ENCODE peak calls at places on chromosomes 2 and 18, in six cellular contexts. One of them, this sample, is unnamed.

GRCh38 chr2:197707316-197708213 is 2.4 kb downstream of the MARS2 start:
- DNase-seq in sigmoid colon: no peak
- DNase-seq in RWPE1: peak
- DNase-seq in effector memory CD4-positive, alpha-beta T cell: no peak
- DNase-seq in CD8-positive, alpha-beta T cell: no peak
- DNase-seq in neuronal stem cell: no peak
- DNase-seq in this sample: no peak

GRCh38 chr2:176872406-176872805 is 340.2 kb upstream of the HNRNPA3 start:
- DNase-seq in sigmoid colon: no peak
- DNase-seq in RWPE1: no peak
- DNase-seq in effector memory CD4-positive, alpha-beta T cell: no peak
- DNase-seq in CD8-positive, alpha-beta T cell: no peak
- DNase-seq in neuronal stem cell: no peak
- DNase-seq in this sample: no peak

GRCh38 chr2:10359731-10360329 is 57.1 kb downstream of the HPCAL1 start:
- DNase-seq in sigmoid colon: no peak
- DNase-seq in RWPE1: no peak
- DNase-seq in effector memory CD4-positive, alpha-beta T cell: no peak
- DNase-seq in CD8-positive, alpha-beta T cell: no peak
- DNase-seq in neuronal stem cell: no peak
- DNase-seq in this sample: no peak

GRCh38 chr2:86393521-86394490 is 47.4 kb upstream of the KDM3A start:
- DNase-seq in sigmoid colon: no peak
- DNase-seq in RWPE1: peak
- DNase-seq in effector memory CD4-positive, alpha-beta T cell: no peak
- DNase-seq in CD8-positive, alpha-beta T cell: no peak
- DNase-seq in neuronal stem cell: no peak
- DNase-seq in this sample: no peak

GRCh38 chr2:158740591-158740990 is 54.5 kb upstream of the DAPL1 start:
- DNase-seq in sigmoid colon: no peak
- DNase-seq in RWPE1: no peak
- DNase-seq in effector memory CD4-positive, alpha-beta T cell: no peak
- DNase-seq in CD8-positive, alpha-beta T cell: no peak
- DNase-seq in neuronal stem cell: no peak
- DNase-seq in this sample: no peak

GRCh38 chr2:143397886-143398614 is 268.8 kb downstream of the ARHGAP15 start:
- DNase-seq in sigmoid colon: no peak
- DNase-seq in RWPE1: peak
- DNase-seq in effector memory CD4-positive, alpha-beta T cell: no peak
- DNase-seq in CD8-positive, alpha-beta T cell: no peak
- DNase-seq in neuronal stem cell: no peak
- DNase-seq in this sample: no peak

GRCh38 chr18:29840101-29840500 is 1202.4 kb downstream of the DSC3 start:
- DNase-seq in sigmoid colon: no peak
- DNase-seq in RWPE1: peak
- DNase-seq in effector memory CD4-positive, alpha-beta T cell: no peak
- DNase-seq in CD8-positive, alpha-beta T cell: no peak
- DNase-seq in neuronal stem cell: no peak
- DNase-seq in this sample: no peak

GRCh38 chr18:54351186-54351585 is 6.5 kb downstream of the STARD6 start:
- DNase-seq in sigmoid colon: no peak
- DNase-seq in RWPE1: no peak
- DNase-seq in effector memory CD4-positive, alpha-beta T cell: no peak
- DNase-seq in CD8-positive, alpha-beta T cell: no peak
- DNase-seq in neuronal stem cell: no peak
- DNase-seq in this sample: no peak

GRCh38 chr2:127070221-127070620 is 36.7 kb downstream of the BIN1 start:
- DNase-seq in sigmoid colon: no peak
- DNase-seq in RWPE1: no peak
- DNase-seq in effector memory CD4-positive, alpha-beta T cell: no peak
- DNase-seq in CD8-positive, alpha-beta T cell: no peak
- DNase-seq in neuronal stem cell: no peak
- DNase-seq in this sample: no peak

GRCh38 chr2:229270551-229271410 is at the start of gene PID1:
- DNase-seq in sigmoid colon: peak
- DNase-seq in RWPE1: peak
- DNase-seq in effector memory CD4-positive, alpha-beta T cell: no peak
- DNase-seq in CD8-positive, alpha-beta T cell: no peak
- DNase-seq in neuronal stem cell: peak
- DNase-seq in this sample: no peak

GRCh38 chr2:21161122-21161521 is 37.4 kb downstream of the TDRD15 start:
- DNase-seq in sigmoid colon: no peak
- DNase-seq in RWPE1: no peak
- DNase-seq in effector memory CD4-positive, alpha-beta T cell: no peak
- DNase-seq in CD8-positive, alpha-beta T cell: no peak
- DNase-seq in neuronal stem cell: no peak
- DNase-seq in this sample: no peak

GRCh38 chr18:28398491-28398890 is 221.6 kb upstream of the CDH2 start:
- DNase-seq in sigmoid colon: no peak
- DNase-seq in RWPE1: no peak
- DNase-seq in effector memory CD4-positive, alpha-beta T cell: no peak
- DNase-seq in CD8-positive, alpha-beta T cell: no peak
- DNase-seq in neuronal stem cell: no peak
- DNase-seq in this sample: no peak

GRCh38 chr18:61435064-61435652 is 101.9 kb downstream of the CDH20 start:
- DNase-seq in sigmoid colon: no peak
- DNase-seq in RWPE1: peak
- DNase-seq in effector memory CD4-positive, alpha-beta T cell: no peak
- DNase-seq in CD8-positive, alpha-beta T cell: no peak
- DNase-seq in neuronal stem cell: no peak
- DNase-seq in this sample: no peak

GRCh38 chr2:233829193-233830110 is 24.9 kb downstream of the HJURP start:
- DNase-seq in sigmoid colon: peak
- DNase-seq in RWPE1: no peak
- DNase-seq in effector memory CD4-positive, alpha-beta T cell: no peak
- DNase-seq in CD8-positive, alpha-beta T cell: no peak
- DNase-seq in neuronal stem cell: no peak
- DNase-seq in this sample: no peak

GRCh38 chr2:168749264-168749663 is 53.2 kb upstream of the NOSTRIN start:
- DNase-seq in sigmoid colon: no peak
- DNase-seq in RWPE1: no peak
- DNase-seq in effector memory CD4-positive, alpha-beta T cell: no peak
- DNase-seq in CD8-positive, alpha-beta T cell: no peak
- DNase-seq in neuronal stem cell: no peak
- DNase-seq in this sample: no peak

GRCh38 chr2:159855153-159856140 is 57.4 kb upstream of the CD302 start:
- DNase-seq in sigmoid colon: no peak
- DNase-seq in RWPE1: peak
- DNase-seq in effector memory CD4-positive, alpha-beta T cell: no peak
- DNase-seq in CD8-positive, alpha-beta T cell: no peak
- DNase-seq in neuronal stem cell: no peak
- DNase-seq in this sample: no peak

GRCh38 chr2:218607436-218608115 is at the start of gene PLCD4:
- DNase-seq in sigmoid colon: peak
- DNase-seq in RWPE1: peak
- DNase-seq in effector memory CD4-positive, alpha-beta T cell: no peak
- DNase-seq in CD8-positive, alpha-beta T cell: no peak
- DNase-seq in neuronal stem cell: peak
- DNase-seq in this sample: no peak

GRCh38 chr2:5756266-5756665 is 64.1 kb downstream of the SOX11 start:
- DNase-seq in sigmoid colon: no peak
- DNase-seq in RWPE1: no peak
- DNase-seq in effector memory CD4-positive, alpha-beta T cell: no peak
- DNase-seq in CD8-positive, alpha-beta T cell: no peak
- DNase-seq in neuronal stem cell: no peak
- DNase-seq in this sample: no peak

GRCh38 chr2:10895231-10895630 is 16.5 kb upstream of the KCNF1 start:
- DNase-seq in sigmoid colon: no peak
- DNase-seq in RWPE1: no peak
- DNase-seq in effector memory CD4-positive, alpha-beta T cell: no peak
- DNase-seq in CD8-positive, alpha-beta T cell: no peak
- DNase-seq in neuronal stem cell: no peak
- DNase-seq in this sample: no peak

GRCh38 chr2:11305958-11306357 is 38.5 kb downstream of the ROCK2 start:
- DNase-seq in sigmoid colon: no peak
- DNase-seq in RWPE1: no peak
- DNase-seq in effector memory CD4-positive, alpha-beta T cell: no peak
- DNase-seq in CD8-positive, alpha-beta T cell: no peak
- DNase-seq in neuronal stem cell: no peak
- DNase-seq in this sample: no peak

GRCh38 chr2:241051578-241052487 is 50.3 kb downstream of the MTERF4 start:
- DNase-seq in sigmoid colon: peak
- DNase-seq in RWPE1: no peak
- DNase-seq in effector memory CD4-positive, alpha-beta T cell: no peak
- DNase-seq in CD8-positive, alpha-beta T cell: no peak
- DNase-seq in neuronal stem cell: no peak
- DNase-seq in this sample: no peak

GRCh38 chr2:105371156-105371555 is 27.7 kb downstream of the FHL2 start:
- DNase-seq in sigmoid colon: no peak
- DNase-seq in RWPE1: peak
- DNase-seq in effector memory CD4-positive, alpha-beta T cell: no peak
- DNase-seq in CD8-positive, alpha-beta T cell: no peak
- DNase-seq in neuronal stem cell: no peak
- DNase-seq in this sample: no peak

GRCh38 chr2:18651842-18652774 is 62.7 kb upstream of the NT5C1B start:
- DNase-seq in sigmoid colon: no peak
- DNase-seq in RWPE1: no peak
- DNase-seq in effector memory CD4-positive, alpha-beta T cell: no peak
- DNase-seq in CD8-positive, alpha-beta T cell: no peak
- DNase-seq in neuronal stem cell: no peak
- DNase-seq in this sample: no peak

GRCh38 chr2:25478736-25479135 is 137.0 kb upstream of the DNMT3A start:
- DNase-seq in sigmoid colon: no peak
- DNase-seq in RWPE1: no peak
- DNase-seq in effector memory CD4-positive, alpha-beta T cell: no peak
- DNase-seq in CD8-positive, alpha-beta T cell: no peak
- DNase-seq in neuronal stem cell: no peak
- DNase-seq in this sample: no peak

GRCh38 chr18:12283256-12283655 is 24.8 kb upstream of the TUBB6 start:
- DNase-seq in sigmoid colon: no peak
- DNase-seq in RWPE1: peak
- DNase-seq in effector memory CD4-positive, alpha-beta T cell: no peak
- DNase-seq in CD8-positive, alpha-beta T cell: no peak
- DNase-seq in neuronal stem cell: no peak
- DNase-seq in this sample: no peak

GRCh38 chr18:5447442-5447841 is 96.4 kb downstream of the EPB41L3 start:
- DNase-seq in sigmoid colon: no peak
- DNase-seq in RWPE1: no peak
- DNase-seq in effector memory CD4-positive, alpha-beta T cell: no peak
- DNase-seq in CD8-positive, alpha-beta T cell: no peak
- DNase-seq in neuronal stem cell: no peak
- DNase-seq in this sample: no peak

GRCh38 chr2:143489135-143489534 is 359.9 kb downstream of the ARHGAP15 start:
- DNase-seq in sigmoid colon: no peak
- DNase-seq in RWPE1: peak
- DNase-seq in effector memory CD4-positive, alpha-beta T cell: no peak
- DNase-seq in CD8-positive, alpha-beta T cell: no peak
- DNase-seq in neuronal stem cell: no peak
- DNase-seq in this sample: no peak

GRCh38 chr18:10040287-10041011 is 126.6 kb downstream of the VAPA start:
- DNase-seq in sigmoid colon: no peak
- DNase-seq in RWPE1: no peak
- DNase-seq in effector memory CD4-positive, alpha-beta T cell: no peak
- DNase-seq in CD8-positive, alpha-beta T cell: no peak
- DNase-seq in neuronal stem cell: no peak
- DNase-seq in this sample: no peak

GRCh38 chr2:169877406-169877805 is 50.2 kb downstream of the UBR3 start:
- DNase-seq in sigmoid colon: no peak
- DNase-seq in RWPE1: peak
- DNase-seq in effector memory CD4-positive, alpha-beta T cell: no peak
- DNase-seq in CD8-positive, alpha-beta T cell: peak
- DNase-seq in neuronal stem cell: no peak
- DNase-seq in this sample: peak

GRCh38 chr18:33014060-33014796 is 241.4 kb upstream of the KLHL14 start:
- DNase-seq in sigmoid colon: no peak
- DNase-seq in RWPE1: no peak
- DNase-seq in effector memory CD4-positive, alpha-beta T cell: no peak
- DNase-seq in CD8-positive, alpha-beta T cell: no peak
- DNase-seq in neuronal stem cell: no peak
- DNase-seq in this sample: no peak

GRCh38 chr2:146584316-146584715 is 1260.5 kb upstream of the ACVR2A start:
- DNase-seq in sigmoid colon: no peak
- DNase-seq in RWPE1: no peak
- DNase-seq in effector memory CD4-positive, alpha-beta T cell: no peak
- DNase-seq in CD8-positive, alpha-beta T cell: no peak
- DNase-seq in neuronal stem cell: no peak
- DNase-seq in this sample: no peak

GRCh38 chr2:14408695-14409094 is 223.8 kb upstream of the LRATD1 start:
- DNase-seq in sigmoid colon: no peak
- DNase-seq in RWPE1: no peak
- DNase-seq in effector memory CD4-positive, alpha-beta T cell: no peak
- DNase-seq in CD8-positive, alpha-beta T cell: no peak
- DNase-seq in neuronal stem cell: no peak
- DNase-seq in this sample: no peak

GRCh38 chr2:120108049-120108448 is 95.2 kb downstream of the EPB41L5 start:
- DNase-seq in sigmoid colon: no peak
- DNase-seq in RWPE1: peak
- DNase-seq in effector memory CD4-positive, alpha-beta T cell: no peak
- DNase-seq in CD8-positive, alpha-beta T cell: no peak
- DNase-seq in neuronal stem cell: no peak
- DNase-seq in this sample: no peak

DNA sequence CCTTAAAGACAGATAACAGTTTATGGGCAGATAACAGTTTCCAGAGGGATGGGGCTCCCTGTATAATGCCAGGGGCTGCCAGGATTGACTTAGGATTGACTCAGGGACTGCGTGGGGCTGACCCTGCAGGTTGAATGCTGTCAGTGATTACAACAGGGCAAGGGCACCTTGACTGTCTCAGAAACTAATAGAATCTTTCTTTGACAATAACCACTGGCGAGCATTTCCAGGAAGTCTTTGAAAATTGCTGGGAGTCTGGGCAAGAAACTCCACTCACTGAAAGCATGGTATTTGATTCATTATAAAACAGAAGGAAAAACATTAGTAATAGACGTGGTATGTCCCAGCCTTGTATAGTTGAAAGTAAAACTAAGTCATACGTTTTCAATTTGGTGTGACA is 101.0 kb downstream of the GPD2 start:
- DNase-seq in sigmoid colon: no peak
- DNase-seq in RWPE1: peak
- DNase-seq in effector memory CD4-positive, alpha-beta T cell: no peak
- DNase-seq in CD8-positive, alpha-beta T cell: no peak
- DNase-seq in neuronal stem cell: no peak
- DNase-seq in this sample: no peak
- H3K27ac ChIP-seq in sigmoid colon: no peak
- H3K27ac ChIP-seq in RWPE1: no peak
- H3K27ac ChIP-seq in effector memory CD4-positive, alpha-beta T cell: no peak
- H3K27ac ChIP-seq in CD8-positive, alpha-beta T cell: no peak
- H3K27ac ChIP-seq in neuronal stem cell: no peak
- H3K27ac ChIP-seq in this sample: no peak

GRCh38 chr2:178072383-178073301 is at the start of gene PDE11A:
- DNase-seq in sigmoid colon: peak
- DNase-seq in RWPE1: peak
- DNase-seq in effector memory CD4-positive, alpha-beta T cell: no peak
- DNase-seq in CD8-positive, alpha-beta T cell: peak
- DNase-seq in neuronal stem cell: peak
- DNase-seq in this sample: peak
- H3K27ac ChIP-seq in sigmoid colon: peak
- H3K27ac ChIP-seq in RWPE1: no peak
- H3K27ac ChIP-seq in effector memory CD4-positive, alpha-beta T cell: no peak
- H3K27ac ChIP-seq in CD8-positive, alpha-beta T cell: no peak
- H3K27ac ChIP-seq in neuronal stem cell: no peak
- H3K27ac ChIP-seq in this sample: no peak

GRCh38 chr2:61529944-61530343 is 8.2 kb downstream of the XPO1 start:
- DNase-seq in sigmoid colon: no peak
- DNase-seq in RWPE1: no peak
- DNase-seq in effector memory CD4-positive, alpha-beta T cell: no peak
- DNase-seq in CD8-positive, alpha-beta T cell: no peak
- DNase-seq in neuronal stem cell: no peak
- DNase-seq in this sample: no peak
- H3K27ac ChIP-seq in sigmoid colon: peak
- H3K27ac ChIP-seq in RWPE1: no peak
- H3K27ac ChIP-seq in effector memory CD4-positive, alpha-beta T cell: no peak
- H3K27ac ChIP-seq in CD8-positive, alpha-beta T cell: no peak
- H3K27ac ChIP-seq in neuronal stem cell: no peak
- H3K27ac ChIP-seq in this sample: no peak

GRCh38 chr2:65320042-65320711 is 92.5 kb downstream of the ACTR2 start:
- DNase-seq in sigmoid colon: no peak
- DNase-seq in RWPE1: peak
- DNase-seq in effector memory CD4-positive, alpha-beta T cell: no peak
- DNase-seq in CD8-positive, alpha-beta T cell: no peak
- DNase-seq in neuronal stem cell: no peak
- DNase-seq in this sample: no peak
- H3K27ac ChIP-seq in sigmoid colon: no peak
- H3K27ac ChIP-seq in RWPE1: peak
- H3K27ac ChIP-seq in effector memory CD4-positive, alpha-beta T cell: peak
- H3K27ac ChIP-seq in CD8-positive, alpha-beta T cell: no peak
- H3K27ac ChIP-seq in neuronal stem cell: no peak
- H3K27ac ChIP-seq in this sample: no peak

This sample was measured in substantia nigra.